ENCODE peak calls at places on chromosomes 3 and 15, in ten cellular contexts. D, F, U, T, Q, O, N, Y, W and V are unnamed samples.

GRCh38 chr3:61571516-61572336 is 10.4 kb downstream of the PTPRG start:
- DNase-seq in O (peak; percentile 45), D (peak; percentile 92), U (no peak), W (no peak), F (no peak), N (no peak), T (no peak), Y (no peak), Q (no peak), V (no peak)

GRCh38 chr3:50655009-50655830 is 19.5 kb upstream of the DOCK3 start:
- DNase-seq in D (no peak), F (no peak), Y (no peak), W (no peak), T (no peak), U (no peak), O (peak; percentile 16), N (no peak), Q (no peak), V (no peak)

GRCh38 chr3:58059349-58060321 is 51.4 kb downstream of the FLNB start:
- DNase-seq in D (peak; percentile 74), W (no peak), F (no peak), N (peak; percentile 23), T (no peak), Y (peak; percentile 18), Q (no peak), O (peak; percentile 94), U (no peak), V (no peak)

GRCh38 chr15:39455502-39455991 is 125.3 kb upstream of the THBS1 start:
- DNase-seq in Y (no peak), F (no peak), N (no peak), Q (peak; percentile 50), U (no peak), W (no peak), D (peak; percentile 72), O (peak; percentile 52), T (no peak), V (no peak)

GRCh38 chr3:106458952-106459351 is 590.1 kb upstream of the CBLB start:
- DNase-seq in Y (no peak), O (no peak), N (no peak), U (no peak), Q (no peak), D (no peak), F (no peak), T (no peak), W (no peak), V (no peak)

GRCh38 chr3:183912895-183913579 is 28.4 kb upstream of the PARL start:
- DNase-seq in Q (no peak), Y (no peak), T (no peak), U (no peak), F (no peak), W (no peak), N (no peak), D (no peak), O (no peak), V (no peak)

GRCh38 chr15:55627730-55628368 is 39.7 kb upstream of the PYGO1 start:
- DNase-seq in T (no peak), U (no peak), Y (no peak), Q (no peak), O (peak; percentile 81), N (no peak), F (no peak), W (peak; percentile 67), D (peak; percentile 86), V (no peak)

GRCh38 chr15:99407716-99408115 is 156.4 kb downstream of the LRRC28 start:
- DNase-seq in Q (no peak), O (no peak), U (no peak), N (no peak), W (no peak), D (no peak), T (no peak), F (peak; percentile 49), Y (no peak), V (no peak)

GRCh38 chr3:57680046-57680445 is 12.8 kb downstream of the DENND6A start:
- DNase-seq in D (no peak), Q (no peak), Y (no peak), N (no peak), W (no peak), O (no peak), F (no peak), T (no peak), U (no peak), V (no peak)

GRCh38 chr3:128588147-128588546 is 62.5 kb downstream of the RPN1 start:
- DNase-seq in F (no peak), N (no peak), T (no peak), O (no peak), Q (no peak), U (no peak), W (no peak), Y (no peak), D (no peak), V (no peak)

GRCh38 chr3:128591728-128592426 is 58.7 kb downstream of the RPN1 start:
- DNase-seq in U (no peak), N (no peak), Y (no peak), D (no peak), F (no peak), O (no peak), T (no peak), Q (no peak), W (no peak), V (no peak)

GRCh38 chr3:128592891-128593290 is 57.7 kb downstream of the RPN1 start:
- DNase-seq in Y (no peak), N (no peak), Q (no peak), T (no peak), W (no peak), D (no peak), F (no peak), U (no peak), O (no peak), V (no peak)

GRCh38 chr3:128587391-128587790 is 63.2 kb downstream of the RPN1 start:
- DNase-seq in O (no peak), F (no peak), U (no peak), Q (no peak), T (no peak), Y (no peak), D (no peak), W (no peak), N (no peak), V (no peak)

GRCh38 chr3:128590948-128591347 is 59.7 kb downstream of the RPN1 start:
- DNase-seq in U (no peak), W (no peak), T (no peak), F (no peak), Y (no peak), O (no peak), Q (no peak), N (no peak), D (no peak), V (no peak)
- TF ChIP-seq CTCF in U (no peak), W (no peak), T (no peak), F (no peak), Y (peak; percentile 50), O (peak; percentile 46), Q (no peak), N (no peak), D (peak; percentile 9), V (peak; percentile 10)

GRCh38 chr3:159877924-159878323 is 110.7 kb upstream of the IL12A start:
- DNase-seq in U (no peak), D (no peak), F (no peak), O (no peak), Q (no peak), N (no peak), W (no peak), Y (no peak), T (no peak), V (no peak)

GRCh38 chr3:159870723-159871122 is 117.9 kb upstream of the IL12A start:
- DNase-seq in F (no peak), O (no peak), Q (no peak), T (no peak), U (no peak), N (no peak), D (no peak), Y (no peak), W (no peak), V (no peak)

GRCh38 chr3:159867372-159867771 is 121.3 kb upstream of the IL12A start:
- DNase-seq in U (no peak), O (no peak), D (no peak), Y (no peak), W (no peak), T (no peak), F (no peak), N (no peak), Q (no peak), V (no peak)

GRCh38 chr3:159872374-159873109 is 116.1 kb upstream of the IL12A start:
- DNase-seq in O (peak; percentile 91), F (no peak), Q (no peak), Y (no peak), D (peak; percentile 66), N (no peak), T (no peak), U (no peak), W (peak; percentile 68), V (no peak)
- TF ChIP-seq CTCF in O (peak; percentile 74), F (no peak), Q (no peak), Y (peak; percentile 41), D (peak; percentile 48), N (no peak), T (no peak), U (no peak), W (peak; percentile 38), V (peak; percentile 23)

DNA sequence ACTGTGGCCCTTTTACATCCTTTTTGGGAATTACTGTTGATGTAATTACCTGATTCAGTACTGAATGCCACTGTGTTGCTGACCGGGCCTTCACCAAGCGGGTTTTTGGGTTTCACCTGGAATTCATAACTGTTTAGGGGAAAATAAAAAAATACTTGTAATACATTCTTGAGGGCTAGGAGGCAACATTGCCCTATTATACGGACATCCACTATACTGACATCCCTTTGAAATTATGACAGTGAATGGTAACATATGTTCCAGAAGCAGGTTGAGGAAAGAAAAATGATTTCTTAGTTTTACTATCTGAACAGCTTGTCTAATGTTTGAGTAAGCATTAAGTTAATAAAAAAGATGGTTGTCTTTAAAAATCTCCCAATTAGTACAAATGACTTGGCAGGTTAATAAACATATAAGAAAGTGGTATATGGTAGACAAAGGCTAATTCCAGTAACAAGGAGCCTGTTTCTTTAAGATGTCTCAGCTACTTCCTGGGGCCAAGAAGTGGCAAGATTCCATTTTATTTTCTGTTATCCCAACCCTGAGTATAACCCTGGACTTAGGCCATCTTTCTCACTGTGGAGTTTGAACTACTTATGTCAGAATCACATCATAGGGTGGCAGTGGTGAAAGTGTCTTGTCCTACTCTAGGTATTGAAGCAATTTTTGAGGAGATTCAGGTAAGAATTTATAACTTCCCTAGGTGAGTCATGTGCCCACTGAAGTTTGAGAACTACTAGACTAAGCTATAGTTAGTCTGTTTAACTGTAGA is 45.5 kb downstream of the TFG start:
- DNase-seq in U (no peak), T (no peak), Q (no peak), O (no peak), W (no peak), D (peak; percentile 18), Y (no peak), N (no peak), F (no peak), V (no peak)
- TF ChIP-seq CTCF in U (no peak), T (no peak), Q (no peak), O (no peak), W (no peak), D (no peak), Y (no peak), N (no peak), F (no peak), V (no peak)

DNA sequence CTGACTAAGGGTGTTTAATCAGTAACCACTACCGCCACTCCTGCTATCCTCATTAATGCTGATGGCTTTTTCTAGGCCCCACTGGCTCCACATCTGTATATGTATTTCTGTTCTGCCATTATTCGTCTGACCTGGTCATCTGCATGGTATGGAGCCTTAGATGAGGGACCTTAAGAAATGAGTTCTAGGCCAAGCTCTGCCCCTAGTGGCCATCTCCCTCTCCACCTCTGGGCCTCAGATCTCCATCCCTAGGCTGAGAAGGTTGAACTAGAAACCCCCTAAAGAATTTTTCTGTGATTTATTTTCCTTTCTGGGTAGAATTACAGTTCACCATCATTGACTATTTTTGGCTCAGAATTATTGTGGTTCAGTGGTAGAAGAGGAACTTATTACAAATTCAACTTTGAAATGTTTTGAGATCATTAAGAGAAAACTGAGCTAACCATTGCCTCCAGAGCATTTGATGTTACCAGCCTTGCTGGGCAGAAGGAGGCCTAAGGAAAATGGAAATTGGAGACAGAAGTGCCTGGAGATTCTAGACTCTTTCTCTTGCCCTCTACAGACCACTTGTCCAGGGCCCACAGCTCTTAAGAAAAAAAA is 325.2 kb upstream of the NR2E3 start:
- DNase-seq in N (no peak), U (no peak), W (no peak), O (no peak), T (no peak), F (no peak), Q (peak; percentile 45), Y (no peak), D (no peak), V (no peak)
- TF ChIP-seq CTCF in N (peak; percentile 36), U (peak; percentile 23), W (peak; percentile 45), O (peak; percentile 70), T (peak; percentile 17), F (peak; percentile 14), Q (peak; percentile 63), Y (peak; percentile 67), D (peak; percentile 61), V (peak; percentile 82)